ENCODE peak calls at places on chromosomes 16 and 17, in four cellular contexts. L, B, M and H are unnamed samples.

GRCh38 chr16:49458656-49459445 is 85.2 kb downstream of the C16orf78 start:
- DNase-seq in L (no peak), B (no peak), M (no peak), H (no peak)

GRCh38 chr16:59060212-59060611 is 326.1 kb upstream of the GOT2 start:
- DNase-seq in L (peak), B (no peak), M (no peak), H (no peak)

GRCh38 chr17:53896047-53896446 is 73.3 kb downstream of the KIF2B start:
- DNase-seq in L (no peak), B (no peak), M (no peak), H (no peak)

GRCh38 chr17:6303664-6304063 is 131.3 kb downstream of the AIPL1 start:
- DNase-seq in L (no peak), B (no peak), M (no peak), H (peak)

GRCh38 chr16:67966549-67967182 is 1.8 kb downstream of the SLC12A4 start:
- DNase-seq in L (no peak), B (no peak), M (no peak), H (peak)

GRCh38 chr16:64102654-64103053 is 1019.2 kb downstream of the CDH11 start:
- DNase-seq in L (no peak), B (no peak), M (no peak), H (no peak)

GRCh38 chr16:67653131-67654068 is 6.7 kb downstream of the ACD start:
- DNase-seq in L (no peak), B (no peak), M (no peak), H (peak)

GRCh38 chr16:8712589-8713361 is 38.4 kb downstream of the ABAT start:
- DNase-seq in L (no peak), B (no peak), M (no peak), H (peak)

DNA sequence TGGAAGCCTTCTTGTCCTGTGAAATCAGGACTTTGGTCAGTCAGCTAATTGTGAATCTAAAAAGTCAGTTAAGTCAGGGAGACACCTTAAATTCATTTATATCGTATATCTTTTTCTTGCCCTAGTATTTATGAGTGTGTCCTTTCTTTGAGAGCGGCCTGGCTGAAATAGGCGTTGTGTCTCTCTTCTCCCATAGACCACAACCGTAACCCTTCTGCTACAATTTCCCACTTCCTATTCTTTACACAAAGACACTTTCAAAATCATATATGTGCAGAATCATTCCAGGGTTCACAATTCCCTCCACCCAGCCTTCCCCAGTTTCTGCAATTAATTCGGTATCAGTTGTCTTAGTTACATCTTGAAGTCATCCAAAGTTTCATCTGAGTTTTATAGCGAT is 14.0 kb upstream of the COTL1 start:
- DNase-seq in L (no peak), B (no peak), M (no peak), H (no peak)
- TF ChIP-seq ELK1 in L (no peak), B (no peak), M (no peak), H (no peak)

DNA sequence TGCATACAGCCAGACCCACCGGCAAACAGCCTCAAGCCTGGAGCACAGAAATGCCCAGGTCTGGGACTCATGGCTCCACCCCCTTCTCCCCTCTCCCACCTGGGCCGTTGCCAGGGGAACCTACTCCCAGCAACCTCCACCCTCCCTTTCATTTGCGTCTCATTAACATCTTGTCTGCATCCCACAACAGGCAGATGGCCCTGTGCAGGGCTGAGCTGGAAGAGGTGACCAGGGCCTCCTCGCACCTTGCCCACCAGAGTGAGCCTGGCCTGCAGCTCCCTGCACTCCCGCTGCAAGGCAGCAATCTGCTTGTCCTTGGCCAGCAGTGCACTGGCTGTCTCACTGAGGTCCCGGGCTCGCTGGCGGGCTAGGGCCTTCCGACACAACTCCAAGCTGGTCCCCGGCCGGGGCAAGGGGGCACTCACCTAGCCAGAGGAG is 3.3 kb downstream of the TSPOAP1 start:
- DNase-seq in L (no peak), B (no peak), M (no peak), H (no peak)
- TF ChIP-seq ELK1 in L (no peak), B (no peak), M (no peak), H (no peak)

GRCh38 chr16:22103371-22103890 is 11.1 kb downstream of the VWA3A start:
- DNase-seq in L (no peak), B (no peak), M (no peak), H (no peak)

GRCh38 chr16:22109258-22109898 is 17.0 kb downstream of the VWA3A start:
- DNase-seq in L (no peak), B (no peak), M (no peak), H (no peak)
- TF ChIP-seq ELK1 in L (no peak), B (no peak), M (no peak), H (no peak)

GRCh38 chr17:10125761-10126553 is 72.4 kb downstream of the GAS7 start:
- DNase-seq in L (peak), B (no peak), M (no peak), H (no peak)

GRCh38 chr17:10130263-10130662 is 68.1 kb downstream of the GAS7 start:
- DNase-seq in L (peak), B (no peak), M (no peak), H (no peak)

GRCh38 chr17:10127819-10128375 is 70.5 kb downstream of the GAS7 start:
- DNase-seq in L (peak), B (no peak), M (no peak), H (no peak)

GRCh38 chr17:10123093-10123492 is 75.3 kb downstream of the GAS7 start:
- DNase-seq in L (no peak), B (no peak), M (no peak), H (no peak)

DNA sequence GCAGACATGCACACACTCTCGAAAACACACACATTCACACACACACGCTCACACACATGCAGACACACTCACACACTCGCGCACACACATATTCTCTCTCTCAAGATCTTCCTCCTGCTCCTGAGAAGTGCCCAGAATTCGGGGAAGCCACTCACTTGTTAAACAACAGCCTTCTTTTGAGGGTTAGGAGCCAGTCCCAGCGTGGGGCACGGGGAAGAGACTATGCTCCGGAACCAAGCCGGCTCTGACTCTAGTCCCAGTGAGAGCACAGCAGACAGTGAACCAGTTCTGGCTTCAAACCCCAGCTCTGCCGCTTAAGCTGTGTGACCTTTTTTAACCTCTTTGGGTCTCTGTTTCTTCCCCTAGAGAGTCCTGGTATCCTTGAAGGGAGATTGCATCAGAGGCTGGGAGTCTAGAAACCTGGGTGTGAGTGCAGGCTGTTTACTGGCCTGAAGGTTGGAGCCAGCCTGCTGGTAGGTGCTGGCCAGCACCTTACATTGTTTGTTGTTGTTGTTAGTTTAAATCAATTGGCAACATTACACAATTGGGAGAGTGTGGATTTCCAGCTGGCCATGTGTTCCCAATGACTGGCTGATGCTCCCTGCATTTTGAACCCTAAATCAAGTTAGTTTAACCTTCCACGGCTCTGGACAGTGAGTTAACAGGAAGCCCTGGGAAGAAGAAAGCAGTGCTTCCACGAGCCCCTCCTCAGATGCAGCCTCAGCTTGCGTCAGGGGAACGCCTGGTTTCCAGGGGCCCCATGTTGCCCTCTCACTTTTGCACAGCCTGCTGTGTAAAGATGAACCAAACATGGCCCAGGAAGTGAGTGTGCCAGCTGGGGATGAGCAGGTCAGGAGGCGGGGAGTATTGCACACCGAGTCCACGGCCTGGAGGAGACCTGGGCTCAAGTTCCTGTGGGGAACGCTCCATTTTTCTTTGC is 71.6 kb downstream of the GAS7 start:
- DNase-seq in L (peak), B (no peak), M (no peak), H (no peak)
- TF ChIP-seq ELK1 in L (no peak), B (no peak), M (no peak), H (no peak)

GRCh38 chr17:68585643-68586042 is 15.5 kb downstream of the FAM20A start:
- DNase-seq in L (no peak), B (no peak), M (no peak), H (no peak)
- TF ChIP-seq ELK1 in L (no peak), B (no peak), M (no peak), H (no peak)

GRCh38 chr17:68531252-68531651 is 19.0 kb downstream of the PRKAR1A start:
- DNase-seq in L (no peak), B (no peak), M (no peak), H (no peak)

GRCh38 chr17:68532826-68533225 is 20.6 kb downstream of the PRKAR1A start:
- DNase-seq in L (no peak), B (no peak), M (no peak), H (no peak)

GRCh38 chr17:68535903-68536302 is 23.7 kb downstream of the PRKAR1A start:
- DNase-seq in L (no peak), B (no peak), M (no peak), H (no peak)

GRCh38 chr17:68534714-68535113 is 22.5 kb downstream of the PRKAR1A start:
- DNase-seq in L (no peak), B (no peak), M (no peak), H (no peak)

DNA sequence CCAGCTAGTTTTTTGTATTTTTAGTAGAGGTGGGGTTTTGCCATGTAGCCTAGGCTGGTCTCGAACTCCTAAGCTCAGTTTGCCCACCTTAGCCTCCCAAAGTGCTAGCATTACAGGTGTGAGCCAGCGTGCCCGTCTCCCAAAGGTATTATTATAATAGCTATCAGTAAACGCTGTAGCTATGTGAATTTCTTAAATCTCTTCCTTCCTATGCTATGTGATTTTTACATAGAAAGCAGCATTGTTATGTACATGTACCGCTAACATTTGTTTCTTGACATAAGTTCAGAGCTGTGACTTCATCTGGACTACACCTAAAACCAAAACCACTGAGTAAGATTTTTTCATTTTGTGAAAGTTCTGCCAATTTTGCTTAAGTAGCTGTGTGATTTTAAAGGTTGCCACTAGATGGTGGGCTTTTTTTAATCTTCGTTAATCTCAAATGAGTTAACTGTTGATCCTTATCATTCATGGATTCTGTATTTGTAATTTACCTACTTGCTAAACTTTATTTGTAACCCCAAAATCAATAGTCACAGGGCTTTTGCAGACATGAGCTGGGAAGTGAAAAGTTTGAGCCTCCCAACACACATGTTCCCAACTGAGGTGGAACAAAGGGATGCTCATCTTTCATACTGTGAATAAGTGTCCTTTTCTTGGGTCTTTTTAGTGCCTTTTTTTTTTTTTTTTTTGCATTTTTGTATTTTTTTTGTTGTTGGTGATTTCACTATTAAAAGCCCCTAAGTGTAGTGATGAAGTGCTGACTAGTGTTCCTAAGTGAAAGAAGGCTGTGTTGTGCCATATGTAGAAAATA is 21.9 kb downstream of the PRKAR1A start:
- DNase-seq in L (peak), B (no peak), M (no peak), H (no peak)
- TF ChIP-seq ELK1 in L (no peak), B (no peak), M (no peak), H (no peak)

GRCh38 chr16:5873221-5873620 is 775.6 kb upstream of the EEF2KMT start:
- DNase-seq in L (no peak), B (no peak), M (no peak), H (no peak)

GRCh38 chr16:5870886-5871715 is 773.5 kb upstream of the EEF2KMT start:
- DNase-seq in L (no peak), B (no peak), M (no peak), H (no peak)

GRCh38 chr16:5874899-5875298 is 777.3 kb upstream of the EEF2KMT start:
- DNase-seq in L (no peak), B (no peak), M (no peak), H (no peak)

DNA sequence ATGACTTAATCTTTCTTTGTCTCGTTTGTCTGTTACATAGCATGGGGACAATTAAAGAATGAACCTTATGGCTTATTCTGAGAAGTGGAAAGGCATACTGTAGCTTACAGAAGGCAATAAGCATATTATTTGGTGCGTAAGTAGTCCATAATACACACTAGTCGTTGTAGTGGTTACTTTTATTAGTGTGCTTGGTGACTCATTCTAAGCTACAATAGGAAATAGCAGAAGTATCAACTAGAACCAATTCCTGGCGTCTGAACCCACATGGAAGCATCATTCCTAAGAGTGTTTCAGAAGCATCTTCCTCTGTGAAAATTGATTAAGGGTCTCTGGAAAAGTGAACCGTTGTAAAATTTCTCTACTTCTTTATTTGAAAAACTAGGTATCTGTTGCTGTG is 777.8 kb upstream of the EEF2KMT start:
- DNase-seq in L (no peak), B (no peak), M (no peak), H (no peak)
- TF ChIP-seq ELK1 in L (no peak), B (no peak), M (no peak), H (no peak)

DNA sequence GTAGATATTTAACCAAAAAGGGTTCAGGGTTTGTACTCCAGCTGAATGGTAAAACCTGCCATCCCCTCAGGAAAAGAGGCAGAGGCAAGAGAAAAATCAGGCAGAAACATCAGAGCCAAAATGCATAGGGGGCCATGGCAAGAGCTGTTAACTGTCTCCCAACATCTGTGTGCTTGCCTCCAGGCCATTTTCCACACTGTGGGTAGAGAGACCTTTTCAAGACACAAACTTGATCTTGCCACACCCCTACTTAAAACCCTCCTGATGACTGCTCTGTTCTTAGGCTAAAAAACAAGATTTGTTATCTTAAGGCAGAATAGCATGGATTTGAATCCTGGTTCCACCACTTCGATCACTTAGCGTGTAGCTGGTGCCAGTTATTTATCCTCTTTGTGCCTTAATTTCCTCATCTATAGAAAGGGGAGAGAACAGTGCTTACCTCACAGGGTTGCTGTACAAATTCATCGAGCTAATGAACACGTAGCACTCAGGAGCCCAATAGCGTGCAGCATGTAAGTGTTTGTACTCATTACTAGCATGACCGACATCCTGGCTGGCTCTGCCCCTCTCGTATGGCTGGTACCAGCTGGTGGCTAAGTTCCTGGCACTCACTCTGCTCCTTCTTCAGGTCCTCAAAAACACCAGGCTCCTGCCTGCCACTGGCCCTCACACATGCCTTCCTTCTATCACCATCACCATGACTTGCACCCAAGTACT is 25.8 kb downstream of the STAT3 start:
- DNase-seq in L (no peak), B (no peak), M (no peak), H (no peak)
- TF ChIP-seq ELK1 in L (no peak), B (no peak), M (no peak), H (no peak)

GRCh38 chr17:42928714-42929496 is 28.3 kb downstream of the G6PC1 start:
- DNase-seq in L (peak), B (peak), M (peak), H (peak)
- TF ChIP-seq ELK1 in L (no peak), B (no peak), M (no peak), H (no peak)

GRCh38 chr16:87202346-87202745 is 114.8 kb downstream of the C16orf95 start:
- DNase-seq in L (peak), B (no peak), M (no peak), H (no peak)

GRCh38 chr16:87200637-87201036 is 116.6 kb downstream of the C16orf95 start:
- DNase-seq in L (no peak), B (no peak), M (no peak), H (no peak)

GRCh38 chr16:87201052-87201451 is 116.1 kb downstream of the C16orf95 start:
- DNase-seq in L (peak), B (no peak), M (no peak), H (no peak)

GRCh38 chr16:87203060-87203656 is 114.0 kb downstream of the C16orf95 start:
- DNase-seq in L (peak), B (peak), M (no peak), H (peak)

GRCh38 chr16:87201777-87202176 is 115.4 kb downstream of the C16orf95 start:
- DNase-seq in L (no peak), B (no peak), M (no peak), H (peak)
- TF ChIP-seq ELK1 in L (no peak), B (no peak), M (no peak), H (no peak)